ENCODE peak calls at places on chromosome 11, in four cellular contexts. X is CD8-positive, alpha-beta memory T cell; F is NCI-H345; P is GM23248. G is an unnamed sample.

GRCh38 chr11:417652-418342 is 3.0 kb upstream of the SIGIRR start:
- DNase-seq in X (no peak), F (no peak), P (no peak), G (no peak)

GRCh38 chr11:779955-780532 is 2.8 kb upstream of the GATD1 start:
- DNase-seq in P (no peak), F (no peak), X (no peak), G (no peak)

GRCh38 chr11:67675058-67675747 is 780 bp upstream of the ALDH3B2 start:
- DNase-seq in X (no peak), P (no peak), F (no peak), G (no peak)

GRCh38 chr11:73652046-73652730 is 5.8 kb downstream of the PLEKHB1 start:
- DNase-seq in X (no peak), F (no peak), P (no peak), G (no peak)

GRCh38 chr11:13000721-13001120 is 8.4 kb upstream of the RASSF10 start:
- DNase-seq in P (no peak), X (no peak), F (no peak), G (no peak)

GRCh38 chr11:20566591-20567434 is 32.6 kb upstream of the SLC6A5 start:
- DNase-seq in P (no peak), F (no peak), X (no peak), G (no peak)

GRCh38 chr11:2772544-2773031 is 72.8 kb upstream of the KCNQ1OT1 start:
- DNase-seq in P (peak), F (no peak), X (no peak), G (no peak)

GRCh38 chr11:135075740-135076139 is 663.7 kb upstream of the B3GAT1 start:
- DNase-seq in X (peak), P (peak), F (no peak), G (peak)

GRCh38 chr11:69154938-69155301 is 815 bp upstream of the SMIM38 start:
- DNase-seq in P (no peak), X (no peak), F (no peak), G (no peak)

GRCh38 chr11:118938491-118939411 is 13.0 kb upstream of the BCL9L start:
- DNase-seq in F (no peak), P (peak), X (no peak), G (no peak)

GRCh38 chr11:105052487-105052886 is 7.4 kb upstream of the CARD16 start:
- DNase-seq in P (no peak), X (no peak), F (no peak), G (no peak)

GRCh38 chr11:87325490-87325872 is 287.7 kb downstream of the TMEM135 start:
- DNase-seq in X (no peak), P (no peak), F (no peak), G (no peak)

GRCh38 chr11:30553521-30554110 is 32.5 kb downstream of the MPPED2 start:
- DNase-seq in X (no peak), F (no peak), P (no peak), G (no peak)

GRCh38 chr11:69599502-69599901 is 41.5 kb upstream of the CCND1 start:
- DNase-seq in P (peak), X (no peak), F (no peak), G (no peak)

GRCh38 chr11:134731562-134731961 is 319.5 kb upstream of the B3GAT1 start:
- DNase-seq in F (peak), P (no peak), X (no peak), G (no peak)

GRCh38 chr11:2825261-2825885 is 60.2 kb downstream of the CDKN1C start:
- DNase-seq in P (peak), F (no peak), X (no peak), G (no peak)

GRCh38 chr11:46006418-46007070 is 84.1 kb downstream of the LARGE2 start:
- DNase-seq in X (peak), P (peak), F (peak), G (peak)

GRCh38 chr11:123483465-123483864 is 53.4 kb downstream of the GRAMD1B start:
- DNase-seq in X (no peak), P (no peak), F (no peak), G (no peak)

GRCh38 chr11:121614661-121615240 is 162.0 kb upstream of the SORL1-AS1 start:
- DNase-seq in P (no peak), X (no peak), F (no peak), G (no peak)

GRCh38 chr11:34308049-34308692 is 49.6 kb downstream of the ABTB2 start:
- DNase-seq in P (peak), X (no peak), F (no peak), G (no peak)

GRCh38 chr11:1051356-1052132 is 15.0 kb upstream of the MUC6 start:
- DNase-seq in F (no peak), P (no peak), X (no peak), G (peak)

GRCh38 chr11:79393362-79394043 is 47.3 kb downstream of the TENM4 start:
- DNase-seq in X (no peak), P (peak), F (peak), G (no peak)

GRCh38 chr11:70477607-70478006 is 79.3 kb downstream of the CTTN start:
- DNase-seq in P (no peak), F (no peak), X (no peak), G (no peak)